ENCODE peak calls at places on chromosomes 12 and 14, in eight cellular contexts. R is upper lobe of left lung; M is naive thymus-derived CD4-positive, alpha-beta T cell; W is lung; E is cardiac muscle cell; H is osteoblast; S is OCI-LY7; K is effector memory CD4-positive, alpha-beta T cell. U is an unnamed sample.
A peak's percentile ranks its signal among the peaks of the same experiment; 100 is the strongest.

GRCh38 chr14:84891414-84891813 is 638.5 kb upstream of the FLRT2 start:
- DNase-seq in R (no peak), S (no peak), E (no peak), K (no peak), M (no peak), H (no peak), W (no peak), U (no peak)

GRCh38 chr12:42282301-42282700 is 43.6 kb downstream of the ZCRB1 start:
- DNase-seq in E (no peak), K (no peak), H (no peak), R (no peak), M (no peak), S (no peak), W (no peak), U (no peak)

GRCh38 chr14:20904393-20905029 is 13.3 kb downstream of the RNASE3 start:
- DNase-seq in H (no peak), K (no peak), S (no peak), R (peak; percentile 39), W (no peak), E (no peak), M (no peak), U (no peak)

GRCh38 chr14:24377126-24377525 is 9.1 kb downstream of the NFATC4 start:
- DNase-seq in M (no peak), K (no peak), W (no peak), H (no peak), S (no peak), E (no peak), R (no peak), U (no peak)

GRCh38 chr12:104490850-104491249 is 34.1 kb downstream of the CHST11 start:
- DNase-seq in W (no peak), H (no peak), K (no peak), S (peak; percentile 71), R (no peak), M (no peak), E (no peak), U (no peak)

GRCh38 chr14:53462931-53463778 is 310.0 kb upstream of the DDHD1 start:
- DNase-seq in R (peak; percentile 86), W (peak; percentile 86), K (no peak), M (no peak), E (no peak), H (no peak), S (no peak), U (no peak)

GRCh38 chr12:107335802-107336570 is 242.6 kb upstream of the CRY1 start:
- DNase-seq in M (no peak), S (no peak), R (no peak), E (no peak), K (no peak), H (no peak), W (no peak), U (no peak)

GRCh38 chr12:55720894-55721444 is 776 bp downstream of the RDH5 start:
- DNase-seq in S (no peak), K (no peak), W (peak; percentile 72), M (no peak), R (peak; percentile 79), E (peak; percentile 91), H (peak; percentile 94), U (no peak)

GRCh38 chr12:75550401-75550851 is 39.0 kb upstream of the KRR1 start:
- DNase-seq in W (no peak), S (no peak), E (peak; percentile 42), M (no peak), K (no peak), R (no peak), H (no peak), U (no peak)

GRCh38 chr12:62955678-62956077 is 20.7 kb upstream of the PPM1H start:
- DNase-seq in K (no peak), W (no peak), H (no peak), S (no peak), R (no peak), E (no peak), M (no peak), U (no peak)

GRCh38 chr14:78359581-78359980 is 189.4 kb downstream of the NRXN3 start:
- DNase-seq in M (no peak), K (no peak), E (no peak), H (no peak), W (no peak), S (no peak), R (peak; percentile 53), U (no peak)

GRCh38 chr12:109715310-109716091 is 1.9 kb downstream of the FAM222A start:
- DNase-seq in H (peak; percentile 54), K (no peak), M (no peak), W (no peak), E (peak; percentile 20), S (no peak), R (no peak), U (no peak)

GRCh38 chr12:52164624-52165023 is 27.2 kb downstream of the KRT80 start:
- DNase-seq in H (no peak), R (no peak), K (no peak), E (no peak), S (no peak), M (no peak), W (no peak), U (no peak)

GRCh38 chr12:67367843-67368242 is 98.7 kb downstream of the CAND1 start:
- DNase-seq in E (no peak), W (no peak), H (peak; percentile 9), S (no peak), K (no peak), R (no peak), M (no peak), U (no peak)

GRCh38 chr12:5033883-5034282 is 9.8 kb upstream of the KCNA5 start:
- DNase-seq in W (no peak), M (no peak), R (no peak), K (no peak), E (no peak), S (no peak), H (no peak), U (no peak)

GRCh38 chr14:52900731-52901130 is 50.1 kb downstream of the FERMT2 start:
- DNase-seq in E (no peak), K (no peak), R (no peak), H (no peak), W (no peak), S (no peak), M (no peak), U (no peak)

DNA sequence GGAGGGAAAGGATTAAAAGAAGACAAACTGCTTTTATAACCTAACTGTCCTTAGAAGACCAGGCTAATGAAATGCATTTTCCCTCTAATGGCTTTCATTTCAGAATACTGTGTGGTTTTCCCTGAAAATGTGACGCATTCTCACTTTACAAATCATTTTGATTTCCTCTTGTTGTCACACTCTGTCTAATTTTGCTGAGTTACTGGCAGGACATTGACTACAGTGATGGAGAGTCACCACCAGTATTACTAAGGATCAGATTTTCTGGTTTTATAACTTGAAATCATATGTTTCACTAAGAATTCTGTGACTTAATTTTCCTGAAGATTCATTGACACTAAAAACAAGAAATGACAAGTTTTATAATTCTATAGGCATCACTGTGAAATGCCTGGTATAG is 137.5 kb upstream of the SSTR1 start:
- DNase-seq in H (peak; percentile 5), R (no peak), K (no peak), S (no peak), M (no peak), W (no peak), E (no peak), U (no peak)
- H3K4me1 ChIP-seq in H (no peaks in the 10 kb centered on the region), R (no peaks in the 10 kb centered on the region), K (peaks cover 18% of the 10 kb centered on the region), S (peaks cover 27% of the 10 kb centered on the region), M (peaks cover 63% of the 10 kb centered on the region), W (no peaks in the 10 kb centered on the region), E (no peaks in the 10 kb centered on the region), U (no peaks in the 10 kb centered on the region)

DNA sequence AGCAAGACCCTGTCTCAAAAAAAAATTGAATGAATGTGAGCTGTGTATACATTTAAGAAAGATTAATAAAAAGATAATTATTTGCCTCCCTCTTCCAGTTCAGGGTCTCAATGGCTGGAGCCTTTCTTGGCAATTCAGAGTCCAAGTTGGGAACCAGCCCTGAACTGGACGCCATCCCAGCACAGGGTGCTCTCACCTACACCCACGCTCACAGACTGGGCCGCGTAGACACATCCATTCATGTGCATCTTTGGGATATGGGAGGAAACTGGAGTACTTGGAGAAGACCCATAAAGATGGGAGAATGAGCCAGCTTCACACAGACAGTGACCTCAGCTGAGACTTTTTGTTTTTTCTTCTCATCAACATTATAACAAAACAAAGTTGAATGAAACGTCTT is 6.5 kb downstream of the MAPK1IP1L start:
- DNase-seq in R (no peak), K (no peak), M (no peak), E (no peak), H (no peak), S (no peak), W (no peak), U (no peak)
- H3K4me1 ChIP-seq in R (peaks cover 24% of the 10 kb centered on the region), K (peaks cover 12% of the 10 kb centered on the region), M (peaks cover 15% of the 10 kb centered on the region), E (peaks cover 7% of the 10 kb centered on the region), H (peaks cover 8% of the 10 kb centered on the region), S (peaks cover 10% of the 10 kb centered on the region), W (peaks cover 6% of the 10 kb centered on the region), U (peaks cover 9% of the 10 kb centered on the region)

GRCh38 chr14:61266436-61267220 is 14.5 kb downstream of the TMEM30B start:
- DNase-seq in K (no peak), W (no peak), M (no peak), H (no peak), S (no peak), R (no peak), E (no peak), U (no peak)
- H3K4me1 ChIP-seq in K (no peaks in the 10 kb centered on the region), W (peaks cover 2% of the 10 kb centered on the region), M (peaks cover 3% of the 10 kb centered on the region), H (peaks cover 19% of the 10 kb centered on the region), S (no peaks in the 10 kb centered on the region), R (peaks cover 5% of the 10 kb centered on the region), E (no peaks in the 10 kb centered on the region), U (no peaks in the 10 kb centered on the region)

DNA sequence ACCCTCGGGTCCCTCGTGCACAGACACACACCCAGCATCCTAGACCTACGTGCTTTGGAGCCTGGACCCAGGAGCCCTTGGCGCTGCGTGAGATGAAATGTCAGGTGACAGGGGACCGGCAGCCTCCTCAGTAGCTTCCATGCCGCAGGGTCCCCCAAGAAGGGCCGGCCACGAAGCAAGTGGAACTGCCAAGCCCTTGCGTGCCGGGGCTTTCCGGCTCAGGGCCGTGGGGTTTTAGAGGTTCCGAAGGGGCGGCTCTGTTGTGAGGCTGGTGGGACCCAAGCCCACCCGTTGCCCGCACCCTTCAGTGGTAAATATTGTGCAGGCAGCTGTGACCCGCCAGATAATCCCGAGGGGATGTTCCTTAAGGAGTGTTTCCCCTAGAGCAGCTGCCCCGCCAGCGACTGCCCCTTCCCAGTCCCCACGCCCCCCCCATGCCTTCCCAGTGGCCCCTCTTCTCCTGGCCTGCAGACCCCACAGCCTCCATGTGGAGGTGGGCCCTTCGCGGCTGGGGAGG is 133.7 kb downstream of the ADGRD1 start:
- DNase-seq in H (peak; percentile 62), W (no peak), E (no peak), S (no peak), R (peak; percentile 15), K (no peak), M (no peak), U (no peak)
- H3K4me1 ChIP-seq in H (no peaks in the 10 kb centered on the region), W (peaks cover 5% of the 10 kb centered on the region), E (no peaks in the 10 kb centered on the region), S (no peaks in the 10 kb centered on the region), R (no peaks in the 10 kb centered on the region), K (no peaks in the 10 kb centered on the region), M (no peaks in the 10 kb centered on the region), U (no peaks in the 10 kb centered on the region)

GRCh38 chr14:33933386-33933934 is 17.4 kb downstream of the EGLN3 start:
- DNase-seq in E (peak; percentile 62), H (no peak), W (no peak), R (no peak), K (no peak), M (no peak), S (no peak), U (no peak)
- H3K4me1 ChIP-seq in E (peaks cover 42% of the 10 kb centered on the region), H (no peaks in the 10 kb centered on the region), W (peaks cover 7% of the 10 kb centered on the region), R (peaks cover 3% of the 10 kb centered on the region), K (no peaks in the 10 kb centered on the region), M (no peaks in the 10 kb centered on the region), S (no peaks in the 10 kb centered on the region), U (peaks cover 51% of the 10 kb centered on the region)